ENCODE peak calls at places on chromosomes 6 and 20, in eight cellular contexts. F, H, P, Q, L, G, S and R are unnamed samples.

GRCh38 chr6:170130201-170130621 is 160.7 kb downstream of the DLL1 start:
- DNase-seq in P (no peak), F (no peak), G (no peak), L (no peak), S (no peak), Q (no peak), H (no peak), R (no peak)

GRCh38 chr6:106750146-106750900 is 120.9 kb downstream of the QRSL1 start:
- DNase-seq in Q (no peak), G (no peak), F (no peak), P (no peak), H (no peak), L (no peak), S (no peak), R (no peak)

GRCh38 chr6:117167520-117168271 is 97.7 kb upstream of the VGLL2 start:
- DNase-seq in Q (no peak), L (no peak), H (no peak), P (no peak), S (peak; percentile 2), F (no peak), G (no peak), R (no peak)

GRCh38 chr6:50091641-50092040 is 41.9 kb upstream of the DEFB112 start:
- DNase-seq in L (no peak), F (no peak), S (peak; percentile 48), Q (no peak), H (no peak), G (no peak), P (no peak), R (no peak)

GRCh38 chr6:140366991-140367390 is 992.5 kb upstream of the CITED2 start:
- DNase-seq in L (no peak), G (peak; percentile 29), Q (no peak), F (no peak), H (no peak), P (no peak), S (peak; percentile 95), R (no peak)

GRCh38 chr20:9490171-9490570 is 24.2 kb upstream of the LAMP5 start:
- DNase-seq in L (no peak), H (no peak), S (no peak), G (no peak), Q (no peak), F (no peak), P (no peak), R (no peak)

GRCh38 chr6:53410508-53411258 is 61.9 kb upstream of the ELOVL5 start:
- DNase-seq in Q (peak; percentile 66), F (peak; percentile 77), G (peak; percentile 32), H (peak; percentile 52), P (peak; percentile 49), S (peak; percentile 33), L (peak; percentile 51), R (no peak)

GRCh38 chr6:79403525-79403924 is 133.7 kb downstream of the LCA5 start:
- DNase-seq in Q (no peak), G (no peak), H (no peak), P (no peak), L (no peak), F (no peak), S (no peak), R (no peak)

GRCh38 chr6:7431594-7432390 is 42.2 kb downstream of the RIOK1 start:
- DNase-seq in G (peak; percentile 29), L (peak; percentile 30), H (no peak), Q (no peak), F (no peak), S (peak; percentile 7), P (no peak), R (no peak)

GRCh38 chr6:30720738-30721197 is 616 bp downstream of the TUBB start:
- DNase-seq in S (peak; percentile 32), L (peak; percentile 42), F (peak; percentile 76), H (peak; percentile 85), G (no peak), P (peak; percentile 67), Q (peak; percentile 86), R (peak; percentile 52)

GRCh38 chr6:168043848-168044415 is 35.1 kb downstream of the FRMD1 start:
- DNase-seq in G (no peak), H (no peak), Q (no peak), L (no peak), F (no peak), P (no peak), S (no peak), R (no peak)

GRCh38 chr6:91173651-91174050 is 586.8 kb upstream of the MAP3K7 start:
- DNase-seq in F (no peak), Q (no peak), P (no peak), G (no peak), H (no peak), S (no peak), L (no peak), R (no peak)

GRCh38 chr6:85360794-85361642 is 88.9 kb upstream of the NT5E start:
- DNase-seq in Q (peak; percentile 19), P (no peak), G (peak; percentile 89), F (no peak), S (peak; percentile 98), H (no peak), L (peak; percentile 90), R (no peak)

GRCh38 chr20:44733341-44734069 is 12.2 kb upstream of the KCNK15 start:
- DNase-seq in F (peak; percentile 68), H (peak; percentile 71), P (peak; percentile 71), L (peak; percentile 81), S (peak; percentile 65), G (peak; percentile 55), Q (peak; percentile 76), R (peak; percentile 66)

GRCh38 chr6:89268776-89269175 is 46.3 kb downstream of the GABRR2 start:
- DNase-seq in P (no peak), Q (peak; percentile 21), S (no peak), L (no peak), F (no peak), H (no peak), G (peak; percentile 21), R (no peak)

GRCh38 chr6:117494283-117494682 is 11.8 kb downstream of the DCBLD1 start:
- DNase-seq in S (no peak), L (peak; percentile 44), F (no peak), Q (no peak), P (no peak), H (no peak), G (peak; percentile 34), R (no peak)

GRCh38 chr6:93423542-93423941 is 4.2 kb upstream of the EPHA7 start:
- DNase-seq in Q (peak; percentile 60), G (peak; percentile 49), F (no peak), L (peak; percentile 51), H (peak; percentile 82), P (peak; percentile 31), S (no peak), R (peak; percentile 76)
- TF ChIP-seq CTCF in Q (peak; percentile 43), G (peak; percentile 69), F (peak; percentile 27), L (peak; percentile 40), H (peak; percentile 79), P (peak; percentile 55), S (peak; percentile 22), R (peak; percentile 74)

GRCh38 chr6:166382933-166383816 is at the start of gene MPC1:
- DNase-seq in P (peak; percentile 97), H (peak; percentile 98), Q (peak; percentile 98), F (peak; percentile 97), S (peak; percentile 92), G (peak; percentile 92), L (peak; percentile 96), R (peak; percentile 97)
- TF ChIP-seq CTCF in P (no peak), H (no peak), Q (no peak), F (no peak), S (no peak), G (no peak), L (no peak), R (no peak)

DNA sequence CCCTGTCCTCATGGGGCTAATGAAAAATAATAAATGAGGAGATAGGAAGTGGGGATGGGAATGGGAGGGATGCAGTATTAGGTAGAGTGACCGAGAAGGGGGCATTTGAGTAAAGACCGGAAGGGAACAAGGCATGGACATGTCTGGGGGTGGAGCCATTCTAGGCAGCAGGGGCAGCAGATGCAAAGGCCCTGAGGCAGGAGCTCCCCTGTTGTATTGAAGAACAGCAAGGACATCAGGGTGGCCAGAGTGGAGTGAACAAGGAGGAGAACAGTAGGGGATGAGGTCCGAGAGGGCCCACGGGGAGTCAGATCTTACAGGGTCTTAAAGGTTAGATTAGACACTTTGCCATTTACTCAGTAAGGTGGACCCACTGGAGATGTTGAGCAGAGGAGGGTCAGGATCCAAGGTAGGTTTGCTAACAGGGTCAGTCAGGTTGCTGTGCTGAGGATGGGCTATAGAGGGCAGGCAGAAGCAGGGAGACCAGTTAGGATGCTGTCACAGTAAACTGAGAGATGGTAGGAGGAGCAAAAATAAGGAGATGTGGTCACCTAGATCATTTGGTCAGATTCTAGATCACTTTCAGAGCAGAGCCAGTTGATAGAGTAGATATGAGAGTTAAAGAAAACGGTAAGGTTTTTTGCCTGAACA is 18.7 kb downstream of the TAF8 start:
- DNase-seq in Q (no peak), H (no peak), L (no peak), S (no peak), F (no peak), P (no peak), G (no peak), R (no peak)
- TF ChIP-seq CTCF in Q (no peak), H (peak; percentile 10), L (no peak), S (no peak), F (no peak), P (no peak), G (peak; percentile 12), R (no peak)

GRCh38 chr6:13764996-13765395 is 49.4 kb downstream of the MCUR1 start:
- DNase-seq in G (no peak), H (no peak), P (no peak), Q (peak; percentile 60), L (no peak), F (no peak), S (no peak), R (no peak)

GRCh38 chr6:13765570-13765969 is 48.8 kb downstream of the MCUR1 start:
- DNase-seq in L (no peak), F (no peak), S (peak; percentile 44), P (no peak), G (no peak), Q (no peak), H (no peak), R (no peak)

GRCh38 chr6:13766201-13766634 is 48.1 kb downstream of the MCUR1 start:
- DNase-seq in L (peak; percentile 36), H (no peak), P (no peak), F (no peak), S (peak; percentile 53), G (peak; percentile 28), Q (no peak), R (no peak)

GRCh38 chr6:13769034-13769654 is 45.2 kb downstream of the MCUR1 start:
- DNase-seq in H (no peak), G (no peak), L (no peak), F (no peak), P (no peak), Q (no peak), S (no peak), R (no peak)

DNA sequence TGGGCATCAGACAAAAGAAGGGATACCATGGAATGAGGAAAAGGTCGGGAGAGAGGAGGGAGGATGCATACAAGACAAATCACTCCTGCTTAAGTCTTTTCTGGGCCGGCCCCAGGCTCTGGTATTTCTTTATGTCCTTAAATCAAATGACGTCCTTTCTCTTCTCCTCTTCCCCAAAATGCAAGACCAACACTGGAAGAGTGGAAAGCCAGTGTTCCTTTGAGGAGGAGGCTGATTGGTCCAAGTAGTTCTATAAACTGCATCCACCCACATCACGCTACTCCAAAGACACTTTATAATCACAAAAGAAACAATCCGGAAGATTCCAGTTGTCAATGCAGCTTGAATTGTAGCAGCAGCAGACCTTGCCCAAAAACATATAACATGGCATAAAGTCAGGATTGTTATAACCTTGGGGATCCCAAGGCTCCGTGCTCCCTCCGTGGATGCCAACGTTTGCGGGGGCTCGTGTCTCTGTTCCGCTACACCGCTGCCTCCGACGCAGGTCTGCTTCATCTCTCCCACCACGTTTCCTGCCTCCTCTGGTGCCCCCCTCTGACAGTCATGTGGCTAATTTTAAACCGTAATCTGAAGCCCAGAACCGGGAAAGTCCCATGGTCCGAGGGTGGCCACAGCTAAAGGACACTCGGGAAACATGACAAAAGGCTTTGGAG is 47.1 kb downstream of the MCUR1 start:
- DNase-seq in S (peak; percentile 44), H (peak; percentile 42), P (peak; percentile 36), L (peak; percentile 31), G (peak; percentile 41), Q (peak; percentile 26), F (peak; percentile 37), R (peak; percentile 24)
- TF ChIP-seq CTCF in S (no peak), H (peak; percentile 30), P (no peak), L (peak; percentile 8), G (peak; percentile 34), Q (no peak), F (no peak), R (no peak)